ENCODE peak calls at places on chromosomes 16 and 17, in four cellular contexts. One of them, this sample, is unnamed.
A peak's percentile ranks its signal among the peaks of the same experiment; 100 is the strongest.

GRCh38 chr16:56950881-56951771 is 10.6 kb upstream of the CETP start:
- DNase-seq in gastrocnemius medialis: no peak
- DNase-seq in IMR-90: peak; percentile 51
- DNase-seq in iPS DF 6.9: no peak
- DNase-seq in this sample: peak; percentile 57

GRCh38 chr17:17781591-17782424 is 55.0 kb downstream of the SREBF1 start:
- DNase-seq in gastrocnemius medialis: peak; percentile 76
- DNase-seq in iPS DF 6.9: no peak
- DNase-seq in IMR-90: peak; percentile 52
- DNase-seq in this sample: peak; percentile 74

GRCh38 chr16:86850675-86851074 is 272.3 kb downstream of the FOXL1 start:
- DNase-seq in gastrocnemius medialis: no peak
- DNase-seq in iPS DF 6.9: no peak
- DNase-seq in IMR-90: no peak
- DNase-seq in this sample: no peak

GRCh38 chr16:2473425-2473926 is 1.5 kb upstream of the TBC1D24 start:
- DNase-seq in iPS DF 6.9: no peak
- DNase-seq in gastrocnemius medialis: no peak
- DNase-seq in IMR-90: no peak
- DNase-seq in this sample: no peak

GRCh38 chr16:29107299-29107698 is 122.4 kb downstream of the LAT start:
- DNase-seq in iPS DF 6.9: no peak
- DNase-seq in IMR-90: no peak
- DNase-seq in gastrocnemius medialis: no peak
- DNase-seq in this sample: no peak

GRCh38 chr17:9446528-9446927 is 129.1 kb downstream of the STX8 start:
- DNase-seq in gastrocnemius medialis: no peak
- DNase-seq in IMR-90: no peak
- DNase-seq in iPS DF 6.9: no peak
- DNase-seq in this sample: no peak

GRCh38 chr17:7992924-7993323 is 9.5 kb upstream of the GUCY2D start:
- DNase-seq in iPS DF 6.9: no peak
- DNase-seq in IMR-90: no peak
- DNase-seq in gastrocnemius medialis: no peak
- DNase-seq in this sample: no peak

GRCh38 chr17:21167303-21167702 is 40.5 kb downstream of the DHRS7B start:
- DNase-seq in iPS DF 6.9: no peak
- DNase-seq in gastrocnemius medialis: peak; percentile 58
- DNase-seq in IMR-90: peak; percentile 5
- DNase-seq in this sample: peak; percentile 34

GRCh38 chr16:2148714-2149629 is 547 bp downstream of the RAB26 start:
- DNase-seq in iPS DF 6.9: no peak
- DNase-seq in gastrocnemius medialis: no peak
- DNase-seq in IMR-90: no peak
- DNase-seq in this sample: peak; percentile 30

GRCh38 chr17:9221231-9222180 is 200.2 kb downstream of the NTN1 start:
- DNase-seq in IMR-90: no peak
- DNase-seq in gastrocnemius medialis: peak; percentile 1
- DNase-seq in iPS DF 6.9: no peak
- DNase-seq in this sample: no peak

GRCh38 chr16:85279874-85280545 is 167.7 kb upstream of the CIBAR2 start:
- DNase-seq in gastrocnemius medialis: no peak
- DNase-seq in iPS DF 6.9: no peak
- DNase-seq in IMR-90: no peak
- DNase-seq in this sample: no peak

GRCh38 chr17:10754109-10754508 is 24.3 kb upstream of the TMEM220 start:
- DNase-seq in gastrocnemius medialis: no peak
- DNase-seq in IMR-90: peak; percentile 11
- DNase-seq in iPS DF 6.9: no peak
- DNase-seq in this sample: peak; percentile 17

GRCh38 chr16:57257455-57258070 is 12.5 kb downstream of the ARL2BP start:
- DNase-seq in gastrocnemius medialis: no peak
- DNase-seq in iPS DF 6.9: no peak
- DNase-seq in IMR-90: no peak
- DNase-seq in this sample: no peak

GRCh38 chr17:74186498-74186897 is 17.0 kb upstream of the RPL38 start:
- DNase-seq in gastrocnemius medialis: no peak
- DNase-seq in iPS DF 6.9: no peak
- DNase-seq in IMR-90: no peak
- DNase-seq in this sample: no peak

DNA sequence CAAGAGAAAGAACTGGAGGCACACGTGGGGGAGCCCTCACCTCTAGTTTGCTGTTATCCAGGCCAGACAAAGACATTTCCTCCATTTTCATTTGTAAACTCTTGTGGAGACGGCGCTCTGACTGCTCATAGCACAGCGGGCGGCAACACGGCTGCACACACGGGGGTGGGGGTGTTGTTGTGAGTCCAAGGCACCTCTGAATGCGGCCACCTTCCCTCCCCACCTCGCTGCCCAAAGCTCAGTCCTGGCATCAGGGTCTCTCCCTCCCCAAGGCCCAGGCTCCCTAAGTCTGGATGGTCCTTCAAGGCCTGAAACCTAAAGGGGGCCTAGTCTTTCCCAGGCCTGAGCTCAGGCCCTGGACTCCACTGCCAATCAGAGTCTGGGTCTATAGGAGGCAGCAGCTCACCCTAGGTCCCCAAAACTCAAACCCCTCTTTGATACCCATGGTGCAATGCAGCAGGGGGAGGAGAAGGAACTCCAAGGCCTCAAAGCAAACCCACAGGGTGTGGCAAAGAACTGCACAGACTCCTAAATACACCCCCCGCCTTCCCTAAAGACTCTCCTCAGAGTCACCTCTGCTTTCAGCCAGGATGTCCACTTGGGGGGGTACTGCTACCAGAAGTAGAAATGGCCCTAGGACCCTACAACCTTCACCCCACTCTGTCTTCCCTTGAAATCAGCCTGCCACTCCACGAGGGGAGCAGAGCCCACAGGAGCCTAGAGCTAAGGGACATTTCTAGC is 1.5 kb downstream of the ATXN7L3 start:
- DNase-seq in IMR-90: peak; percentile 41
- DNase-seq in iPS DF 6.9: no peak
- DNase-seq in gastrocnemius medialis: no peak
- DNase-seq in this sample: peak; percentile 68
- H3K4me3 ChIP-seq in IMR-90: peak overlapping the region; percentile 83
- H3K4me3 ChIP-seq in iPS DF 6.9: peak overlapping the region; percentile 85
- H3K4me3 ChIP-seq in gastrocnemius medialis: peak overlapping the region; percentile 96
- H3K4me3 ChIP-seq in this sample: peak overlapping the region; percentile 90

DNA sequence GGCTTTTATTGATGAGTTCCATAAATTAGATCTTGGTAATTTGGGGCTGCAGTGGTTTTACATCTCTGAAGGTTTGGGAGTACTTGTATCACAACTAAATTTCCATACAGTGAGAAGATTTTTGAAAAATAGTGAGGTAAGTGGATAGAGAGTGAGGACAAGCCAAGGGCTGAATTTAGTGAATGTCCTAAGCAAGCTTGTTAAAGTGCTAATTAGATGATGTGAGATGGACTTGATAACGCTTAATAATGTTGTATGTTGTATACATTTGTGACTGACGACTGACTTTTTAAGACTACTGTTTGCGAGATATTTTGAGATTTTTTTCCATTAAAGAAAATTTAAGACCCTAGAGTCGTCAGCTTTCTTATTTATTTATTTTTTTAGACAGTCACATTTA is 3.9 kb downstream of the NFATC3 start:
- DNase-seq in iPS DF 6.9: no peak
- DNase-seq in IMR-90: no peak
- DNase-seq in gastrocnemius medialis: no peak
- DNase-seq in this sample: no peak
- H3K4me1 ChIP-seq in iPS DF 6.9: peaks cover 2% of the 10 kb centered on the region
- H3K4me1 ChIP-seq in IMR-90: peaks cover 10% of the 10 kb centered on the region
- H3K4me1 ChIP-seq in gastrocnemius medialis: peaks cover 71% of the 10 kb centered on the region
- H3K4me1 ChIP-seq in this sample: peaks cover 47% of the 10 kb centered on the region

GRCh38 chr17:44314869-44315661 is 6.7 kb downstream of the RUNDC3A start:
- DNase-seq in IMR-90: no peak
- DNase-seq in gastrocnemius medialis: no peak
- DNase-seq in iPS DF 6.9: no peak
- DNase-seq in this sample: peak; percentile 55
- H3K4me3 ChIP-seq in IMR-90: peak overlapping the region; percentile 52
- H3K4me3 ChIP-seq in gastrocnemius medialis: peak overlapping the region; percentile 40
- H3K4me3 ChIP-seq in iPS DF 6.9: peak overlapping the region; percentile 74
- H3K4me3 ChIP-seq in this sample: no peak overlapping the region

GRCh38 chr16:27314986-27315332 is 1.2 kb downstream of the IL4R start:
- DNase-seq in iPS DF 6.9: no peak
- DNase-seq in gastrocnemius medialis: no peak
- DNase-seq in IMR-90: no peak
- DNase-seq in this sample: no peak
- H3K4me1 ChIP-seq in iPS DF 6.9: peaks cover 10% of the 10 kb centered on the region
- H3K4me1 ChIP-seq in gastrocnemius medialis: peaks cover 8% of the 10 kb centered on the region
- H3K4me1 ChIP-seq in IMR-90: peaks cover 28% of the 10 kb centered on the region
- H3K4me1 ChIP-seq in this sample: peaks cover 19% of the 10 kb centered on the region

GRCh38 chr17:76540381-76541300 is 797 bp downstream of the PRCD start:
- DNase-seq in gastrocnemius medialis: peak; percentile 94
- DNase-seq in iPS DF 6.9: peak; percentile 96
- DNase-seq in IMR-90: peak; percentile 94
- DNase-seq in this sample: peak; percentile 98
- H3K4me3 ChIP-seq in gastrocnemius medialis: peak overlapping the region; percentile 62
- H3K4me3 ChIP-seq in iPS DF 6.9: peak overlapping the region; percentile 8
- H3K4me3 ChIP-seq in IMR-90: peak overlapping the region; percentile 27
- H3K4me3 ChIP-seq in this sample: peak overlapping the region; percentile 75